ENCODE peak calls at places on chromosomes 3 and 15, in seven cellular contexts. B, A, G, P, J, N and L are unnamed samples.

GRCh38 chr3:184039414-184039813 is 7.9 kb downstream of the HTR3D start:
- DNase-seq in B (no peak), A (no peak), G (peak), P (no peak), J (no peak), N (no peak), L (no peak)

GRCh38 chr15:71133734-71134464 is 18.6 kb downstream of the THSD4 start:
- DNase-seq in B (no peak), A (no peak), G (no peak), P (no peak), J (peak), N (no peak), L (no peak)

GRCh38 chr3:113128386-113129015 is 82.9 kb upstream of the BOC start:
- DNase-seq in B (no peak), A (no peak), G (peak), P (no peak), J (no peak), N (no peak), L (peak)

GRCh38 chr15:49832421-49832980 is 211.7 kb downstream of the DTWD1 start:
- DNase-seq in B (peak), A (no peak), G (peak), P (peak), J (peak), N (peak), L (no peak)

GRCh38 chr3:183698318-183698731 is 728 bp downstream of the YEATS2 start:
- DNase-seq in B (no peak), A (peak), G (peak), P (peak), J (peak), N (no peak), L (peak)

GRCh38 chr3:72488736-72489030 is 359.6 kb downstream of the SHQ1 start:
- DNase-seq in B (no peak), A (no peak), G (peak), P (no peak), J (no peak), N (no peak), L (peak)

GRCh38 chr3:23668430-23668904 is 137.3 kb upstream of the UBE2E1 start:
- DNase-seq in B (no peak), A (no peak), G (peak), P (no peak), J (peak), N (no peak), L (peak)

GRCh38 chr3:185335799-185336198 is 27.1 kb upstream of the MAP3K13 start:
- DNase-seq in B (no peak), A (no peak), G (peak), P (peak), J (peak), N (no peak), L (peak)

GRCh38 chr3:5078151-5078550 is 43.9 kb upstream of the ARL8B start:
- DNase-seq in B (no peak), A (no peak), G (peak), P (no peak), J (no peak), N (no peak), L (peak)

GRCh38 chr15:57560976-57561711 is 30.6 kb upstream of the MYZAP start:
- DNase-seq in B (peak), A (peak), G (peak), P (peak), J (peak), N (no peak), L (peak)

GRCh38 chr15:100234158-100235029 is 107.4 kb downstream of the ADAMTS17 start:
- DNase-seq in B (no peak), A (no peak), G (no peak), P (no peak), J (no peak), N (no peak), L (no peak)

GRCh38 chr3:32297366-32297765 is 58.9 kb downstream of the CMTM8 start:
- DNase-seq in B (no peak), A (no peak), G (peak), P (no peak), J (peak), N (no peak), L (no peak)

GRCh38 chr3:172666873-172667694 is 43.8 kb downstream of the NCEH1 start:
- DNase-seq in B (peak), A (peak), G (peak), P (peak), J (peak), N (no peak), L (peak)

GRCh38 chr3:11206316-11206715 is 52.0 kb downstream of the HRH1 start:
- DNase-seq in B (no peak), A (no peak), G (peak), P (no peak), J (no peak), N (no peak), L (no peak)

GRCh38 chr3:135992072-135992471 is 26.5 kb downstream of the PPP2R3A start:
- DNase-seq in B (no peak), A (no peak), G (peak), P (no peak), J (peak), N (no peak), L (peak)

GRCh38 chr3:107450254-107450653 is 72.5 kb upstream of the BBX start:
- DNase-seq in B (no peak), A (no peak), G (peak), P (no peak), J (peak), N (no peak), L (peak)

GRCh38 chr3:115348391-115348790 is 201.3 kb upstream of the ZBTB20 start:
- DNase-seq in B (no peak), A (no peak), G (no peak), P (no peak), J (no peak), N (no peak), L (no peak)

GRCh38 chr3:149258298-149258697 is 36.7 kb upstream of the CP start:
- DNase-seq in B (no peak), A (no peak), G (peak), P (peak), J (no peak), N (no peak), L (peak)

GRCh38 chr3:149263856-149264255 is 42.2 kb upstream of the CP start:
- DNase-seq in B (no peak), A (no peak), G (no peak), P (no peak), J (no peak), N (no peak), L (no peak)

DNA sequence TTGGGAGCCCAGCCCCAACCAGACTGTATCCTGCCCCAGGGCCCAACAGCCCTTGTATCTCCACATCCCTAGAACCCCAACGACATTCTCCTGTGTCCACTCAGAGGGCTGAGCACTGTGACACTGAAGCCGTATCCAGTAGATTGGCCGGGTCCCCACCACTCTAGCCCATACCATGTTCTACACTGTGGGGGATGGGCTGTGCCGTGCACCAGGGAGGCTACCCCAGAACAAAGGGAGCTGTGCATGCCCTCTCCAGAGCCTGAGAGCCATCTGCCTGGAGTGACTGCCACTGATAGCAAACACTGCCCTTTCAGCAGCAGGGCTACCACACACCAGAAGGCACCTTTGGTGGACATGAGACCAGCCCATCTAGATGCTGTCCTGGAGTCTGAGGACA is 37.1 kb upstream of the CP start:
- DNase-seq in B (no peak), A (no peak), G (no peak), P (no peak), J (no peak), N (no peak), L (no peak)
- H2AK5ac ChIP-seq in B (no peak), A (peak), G (no peak), P (no peak), J (no peak), N (no peak), L (peak)

GRCh38 chr3:12334786-12335185 is 45.9 kb downstream of the PPARG start:
- DNase-seq in B (no peak), A (no peak), G (no peak), P (no peak), J (no peak), N (no peak), L (no peak)
- H3K9ac ChIP-seq in B (no peak), A (no peak), G (no peak), P (no peak), J (no peak), N (no peak), L (no peak)

GRCh38 chr3:126525853-126526667 is 2.1 kb downstream of the CHST13 start:
- DNase-seq in B (no peak), A (no peak), G (no peak), P (no peak), J (no peak), N (no peak), L (no peak)
- H2AK5ac ChIP-seq in B (no peak), A (peak), G (no peak), P (no peak), J (no peak), N (peak), L (no peak)

GRCh38 chr3:50609071-50609742 is 2.4 kb downstream of the CISH start:
- DNase-seq in B (no peak), A (no peak), G (no peak), P (no peak), J (no peak), N (no peak), L (no peak)
- H3K9ac ChIP-seq in B (no peak), A (no peak), G (no peak), P (no peak), J (no peak), N (no peak), L (no peak)